ENCODE peak calls at places on chromosome 2, in four cellular contexts. One of them, this sample, is unnamed. For H3K27me3 and H3K36me3, the result is how much of the 10 kb centered on the place peaks cover.

GRCh38 chr2:237617305-237617982 is 9.9 kb upstream of the LRRFIP1 start:
- DNase-seq in mesendoderm: no peak
- DNase-seq in aorta: no peak
- DNase-seq in GM23248: no peak
- DNase-seq in this sample: no peak

GRCh38 chr2:171434671-171434980 is 600 bp downstream of the DCAF17 start:
- DNase-seq in mesendoderm: no peak
- DNase-seq in aorta: no peak
- DNase-seq in GM23248: no peak
- DNase-seq in this sample: no peak

GRCh38 chr2:22626621-22627020 is 758.4 kb upstream of the KLHL29 start:
- DNase-seq in GM23248: no peak
- DNase-seq in aorta: no peak
- DNase-seq in mesendoderm: peak
- DNase-seq in this sample: peak

GRCh38 chr2:203808041-203808750 is 59.4 kb upstream of the CTLA4 start:
- DNase-seq in GM23248: peak
- DNase-seq in mesendoderm: peak
- DNase-seq in aorta: no peak
- DNase-seq in this sample: no peak

GRCh38 chr2:100016756-100017155 is 125.6 kb downstream of the AFF3 start:
- DNase-seq in GM23248: no peak
- DNase-seq in aorta: no peak
- DNase-seq in mesendoderm: no peak
- DNase-seq in this sample: no peak

GRCh38 chr2:73285162-73285739 is 973 bp upstream of the FBXO41 start:
- DNase-seq in mesendoderm: no peak
- DNase-seq in GM23248: no peak
- DNase-seq in aorta: no peak
- DNase-seq in this sample: no peak

GRCh38 chr2:230787101-230787500 is 74.5 kb downstream of the CAB39 start:
- DNase-seq in GM23248: no peak
- DNase-seq in mesendoderm: no peak
- DNase-seq in aorta: no peak
- DNase-seq in this sample: no peak

GRCh38 chr2:24762518-24762917 is 30.7 kb downstream of the PTRHD1 start:
- DNase-seq in GM23248: no peak
- DNase-seq in aorta: no peak
- DNase-seq in mesendoderm: no peak
- DNase-seq in this sample: no peak

GRCh38 chr2:39504790-39505335 is 67.8 kb upstream of the MAP4K3 start:
- DNase-seq in aorta: no peak
- DNase-seq in mesendoderm: no peak
- DNase-seq in GM23248: peak
- DNase-seq in this sample: no peak

GRCh38 chr2:134461511-134461910 is 207.6 kb downstream of the MGAT5 start:
- DNase-seq in aorta: no peak
- DNase-seq in GM23248: peak
- DNase-seq in mesendoderm: no peak
- DNase-seq in this sample: peak

GRCh38 chr2:36819090-36819711 is 122.7 kb downstream of the VIT start:
- DNase-seq in aorta: no peak
- DNase-seq in GM23248: no peak
- DNase-seq in mesendoderm: no peak
- DNase-seq in this sample: peak

DNA sequence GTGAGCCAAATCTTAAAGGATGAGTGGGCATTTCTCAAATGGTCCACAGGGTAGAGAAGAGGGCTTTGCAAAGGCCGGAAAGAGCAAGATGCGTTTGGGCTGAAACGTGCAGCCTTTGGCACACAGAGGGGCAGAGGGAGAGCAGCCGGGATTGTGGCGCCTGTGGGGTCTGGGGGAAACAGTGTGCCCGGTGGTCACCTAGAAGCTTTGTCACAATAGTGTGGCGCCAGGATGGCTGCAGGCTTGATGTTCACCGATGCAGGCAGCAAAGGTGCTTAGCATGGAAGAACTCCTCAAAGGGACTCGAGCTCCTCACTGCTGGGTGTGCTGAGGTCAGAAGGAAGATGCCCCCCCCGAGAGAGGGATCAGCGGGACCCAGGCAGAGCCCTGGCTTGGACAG is 23.8 kb downstream of the TPO start:
- DNase-seq in aorta: no peak
- DNase-seq in mesendoderm: no peak
- DNase-seq in GM23248: no peak
- DNase-seq in this sample: no peak
- H3K27me3 ChIP-seq in aorta: under half
- H3K27me3 ChIP-seq in mesendoderm: under half
- H3K27me3 ChIP-seq in GM23248: under half
- H3K27me3 ChIP-seq in this sample: under half

GRCh38 chr2:215359576-215359922 is 47.7 kb downstream of the ATIC start:
- DNase-seq in GM23248: no peak
- DNase-seq in mesendoderm: no peak
- DNase-seq in aorta: no peak
- DNase-seq in this sample: no peak

GRCh38 chr2:215361876-215362561 is 50.2 kb downstream of the ATIC start:
- DNase-seq in GM23248: peak
- DNase-seq in aorta: no peak
- DNase-seq in mesendoderm: no peak
- DNase-seq in this sample: no peak

GRCh38 chr2:215361211-215361875 is 49.5 kb downstream of the ATIC start:
- DNase-seq in aorta: no peak
- DNase-seq in GM23248: peak
- DNase-seq in mesendoderm: no peak
- DNase-seq in this sample: no peak

GRCh38 chr2:215358891-215359575 is 47.2 kb downstream of the ATIC start:
- DNase-seq in GM23248: peak
- DNase-seq in mesendoderm: no peak
- DNase-seq in aorta: no peak
- DNase-seq in this sample: no peak

DNA sequence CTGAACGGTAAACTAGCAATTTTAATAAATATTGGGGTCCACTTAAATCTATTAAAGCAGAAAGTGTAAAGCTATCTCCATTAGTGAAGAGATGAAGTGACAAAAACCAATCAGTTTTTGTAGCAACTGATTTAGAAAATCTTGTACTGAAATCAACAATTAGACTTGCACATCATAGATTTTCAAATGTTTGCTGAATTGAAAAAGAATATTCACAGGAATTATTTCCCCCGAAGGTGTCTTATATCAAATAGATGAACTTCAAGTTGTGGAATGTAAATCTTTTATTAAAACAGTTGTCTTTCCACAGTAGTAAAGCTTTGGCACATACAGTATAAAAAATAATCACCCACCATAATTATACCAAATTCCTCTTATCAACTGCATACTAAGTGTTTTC is 48.7 kb downstream of the ATIC start:
- DNase-seq in aorta: no peak
- DNase-seq in mesendoderm: no peak
- DNase-seq in GM23248: peak
- DNase-seq in this sample: no peak
- H3K36me3 ChIP-seq in aorta: under half
- H3K36me3 ChIP-seq in mesendoderm: under half
- H3K36me3 ChIP-seq in GM23248: half or more
- H3K36me3 ChIP-seq in this sample: under half

GRCh38 chr2:45905643-45905969 is 254.1 kb downstream of the PRKCE start:
- DNase-seq in aorta: no peak
- DNase-seq in mesendoderm: no peak
- DNase-seq in GM23248: no peak
- DNase-seq in this sample: no peak
- H3K27me3 ChIP-seq in aorta: under half
- H3K27me3 ChIP-seq in mesendoderm: under half
- H3K27me3 ChIP-seq in GM23248: under half
- H3K27me3 ChIP-seq in this sample: under half

DNA sequence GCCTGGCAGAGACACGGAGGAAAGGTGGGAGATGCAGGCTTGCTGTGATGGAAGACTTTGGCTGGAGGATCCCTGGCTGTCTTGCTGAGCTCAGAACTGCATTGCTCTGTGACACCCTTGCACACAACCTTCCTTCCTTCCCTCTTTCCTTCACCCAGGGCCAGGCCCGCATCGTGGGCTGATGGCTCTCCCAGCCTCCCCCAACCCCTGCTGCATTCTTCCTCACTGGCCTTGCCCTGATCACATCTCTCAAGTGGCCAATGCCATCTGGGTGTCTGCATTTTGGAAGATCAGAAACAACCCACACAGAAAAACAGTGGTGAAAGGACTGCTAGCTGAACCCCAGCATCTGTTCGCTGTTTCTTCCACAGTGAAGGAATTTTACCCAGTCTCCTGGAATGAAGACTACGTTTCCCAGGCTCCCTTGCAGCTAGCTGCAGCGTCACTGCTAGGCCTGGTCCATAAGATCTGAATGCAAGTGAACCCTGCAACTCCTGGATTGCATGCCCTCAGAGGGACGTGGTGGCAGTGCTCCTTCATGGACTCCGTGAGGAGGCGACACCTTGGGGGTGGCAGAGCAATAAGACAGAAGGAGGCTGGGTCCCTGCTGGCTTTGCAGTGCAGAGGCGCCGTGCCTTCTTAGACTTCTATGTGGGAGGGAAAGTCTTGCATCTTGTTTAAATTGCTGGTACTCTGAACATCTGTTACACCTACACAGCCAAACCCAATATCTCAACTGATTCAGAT is 78.9 kb upstream of the YWHAQ start:
- DNase-seq in aorta: no peak
- DNase-seq in GM23248: no peak
- DNase-seq in mesendoderm: no peak
- DNase-seq in this sample: peak
- H3K36me3 ChIP-seq in aorta: under half
- H3K36me3 ChIP-seq in GM23248: under half
- H3K36me3 ChIP-seq in mesendoderm: under half
- H3K36me3 ChIP-seq in this sample: under half

DNA sequence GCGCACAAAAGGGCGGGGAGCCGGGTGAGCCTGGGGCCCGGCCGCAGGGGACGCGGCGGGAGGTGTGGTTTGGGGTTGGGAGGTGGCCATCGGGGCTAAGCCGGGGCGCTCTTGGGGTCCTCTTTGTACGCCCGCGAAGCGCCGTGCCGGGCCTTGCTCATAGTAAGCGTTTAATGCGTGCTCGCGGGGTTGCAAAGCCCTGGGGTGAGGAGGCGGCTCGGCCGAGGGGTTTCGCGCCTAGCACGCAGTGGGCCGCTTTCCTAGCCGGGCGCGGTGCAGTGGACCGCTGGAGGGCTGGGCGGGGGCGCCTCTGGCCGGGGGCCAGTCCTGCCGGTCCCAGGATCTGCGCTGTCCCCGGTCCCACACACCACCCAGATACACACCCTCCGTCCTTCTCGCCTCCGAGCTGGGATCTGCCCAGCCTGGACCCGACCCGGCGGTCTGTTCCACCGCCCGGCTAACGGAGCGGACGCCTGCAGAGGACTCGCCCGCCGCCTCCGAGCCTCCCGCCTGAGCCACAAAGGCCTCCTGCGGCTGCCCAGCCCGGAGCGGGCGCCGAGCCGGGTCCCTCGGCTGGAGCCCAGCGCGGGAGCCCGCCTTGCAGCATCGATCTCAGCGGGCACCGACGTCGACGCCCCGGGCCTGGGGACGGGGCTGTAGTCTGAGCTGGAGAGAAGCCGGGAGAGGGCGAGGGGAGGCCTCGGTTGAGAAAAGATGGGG is 564 bp downstream of the DPYSL5 start:
- DNase-seq in aorta: peak
- DNase-seq in mesendoderm: peak
- DNase-seq in GM23248: peak
- DNase-seq in this sample: peak
- H3K27me3 ChIP-seq in aorta: under half
- H3K27me3 ChIP-seq in mesendoderm: under half
- H3K27me3 ChIP-seq in GM23248: half or more
- H3K27me3 ChIP-seq in this sample: half or more

This sample was measured in H7.